ENCODE peak calls at places on chromosomes 2 and 18, in four cellular contexts. Q, D, G and E are unnamed samples.

GRCh38 chr2:88187038-88187676 is 17.0 kb downstream of the THNSL2 start:
- DNase-seq in Q (peak), D (no peak), G (peak), E (peak)

GRCh38 chr18:5237083-5237722 is 40.1 kb upstream of the AKAIN1 start:
- DNase-seq in Q (no peak), D (no peak), G (no peak), E (peak)

GRCh38 chr2:88666576-88666975 is 24.9 kb upstream of the RPIA start:
- DNase-seq in Q (no peak), D (no peak), G (no peak), E (no peak)

GRCh38 chr18:48952287-48953095 is 1.7 kb upstream of the SMAD7 start:
- DNase-seq in Q (peak), D (no peak), G (peak), E (no peak)

GRCh38 chr2:60512641-60513040 is 40.8 kb downstream of the BCL11A start:
- DNase-seq in Q (no peak), D (no peak), G (no peak), E (no peak)

GRCh38 chr2:10575566-10576300 is 114.0 kb downstream of the NOL10 start:
- DNase-seq in Q (no peak), D (no peak), G (no peak), E (no peak)

GRCh38 chr2:72155737-72156136 is 8.1 kb upstream of the CYP26B1 start:
- DNase-seq in Q (no peak), D (no peak), G (no peak), E (no peak)

GRCh38 chr2:165691615-165692014 is 102.4 kb downstream of the GALNT3 start:
- DNase-seq in Q (no peak), D (no peak), G (no peak), E (no peak)

GRCh38 chr18:10499230-10499629 is 26.6 kb upstream of the NAPG start:
- DNase-seq in Q (peak), D (no peak), G (no peak), E (no peak)

GRCh38 chr2:239375278-239376061 is 25.4 kb downstream of the HDAC4 start:
- DNase-seq in Q (no peak), D (no peak), G (no peak), E (no peak)

GRCh38 chr2:184305105-184305504 is 293.2 kb upstream of the ZNF804A start:
- DNase-seq in Q (no peak), D (no peak), G (no peak), E (no peak)

GRCh38 chr2:65706376-65706775 is 274.0 kb upstream of the SPRED2 start:
- DNase-seq in Q (no peak), D (no peak), G (no peak), E (no peak)

GRCh38 chr18:5868218-5868904 is 27.0 kb downstream of the TMEM200C start:
- DNase-seq in Q (peak), D (peak), G (peak), E (peak)

GRCh38 chr2:24621779-24622538 is 130.9 kb downstream of the NCOA1 start:
- DNase-seq in Q (no peak), D (no peak), G (no peak), E (no peak)

GRCh38 chr18:79542876-79543750 is 136.5 kb upstream of the CTDP1 start:
- DNase-seq in Q (no peak), D (no peak), G (no peak), E (no peak)

GRCh38 chr2:190637903-190638618 is 10.8 kb upstream of the NAB1 start:
- DNase-seq in Q (no peak), D (no peak), G (no peak), E (no peak)

GRCh38 chr2:61758991-61759390 is 94.9 kb downstream of the FAM161A start:
- DNase-seq in Q (peak), D (no peak), G (no peak), E (no peak)

GRCh38 chr2:136023416-136023815 is 38.0 kb upstream of the DARS1 start:
- DNase-seq in Q (peak), D (no peak), G (no peak), E (no peak)

GRCh38 chr2:218694405-218695145 is 16.1 kb upstream of the TTLL4 start:
- DNase-seq in Q (no peak), D (no peak), G (no peak), E (no peak)

GRCh38 chr2:97712693-97713295 is 582 bp upstream of the ZAP70 start:
- DNase-seq in Q (no peak), D (no peak), G (no peak), E (no peak)

GRCh38 chr2:170932166-170932565 is 3.1 kb downstream of the GORASP2 start:
- DNase-seq in Q (no peak), D (no peak), G (no peak), E (no peak)

GRCh38 chr2:170929686-170930050 is 615 bp downstream of the GORASP2 start:
- DNase-seq in Q (peak), D (no peak), G (no peak), E (no peak)

GRCh38 chr2:170928824-170929685 is at the start of gene GORASP2:
- DNase-seq in Q (peak), D (peak), G (peak), E (peak)

GRCh38 chr2:170928036-170928823 is 823 bp upstream of the GORASP2 start:
- DNase-seq in Q (peak), D (no peak), G (no peak), E (no peak)

DNA sequence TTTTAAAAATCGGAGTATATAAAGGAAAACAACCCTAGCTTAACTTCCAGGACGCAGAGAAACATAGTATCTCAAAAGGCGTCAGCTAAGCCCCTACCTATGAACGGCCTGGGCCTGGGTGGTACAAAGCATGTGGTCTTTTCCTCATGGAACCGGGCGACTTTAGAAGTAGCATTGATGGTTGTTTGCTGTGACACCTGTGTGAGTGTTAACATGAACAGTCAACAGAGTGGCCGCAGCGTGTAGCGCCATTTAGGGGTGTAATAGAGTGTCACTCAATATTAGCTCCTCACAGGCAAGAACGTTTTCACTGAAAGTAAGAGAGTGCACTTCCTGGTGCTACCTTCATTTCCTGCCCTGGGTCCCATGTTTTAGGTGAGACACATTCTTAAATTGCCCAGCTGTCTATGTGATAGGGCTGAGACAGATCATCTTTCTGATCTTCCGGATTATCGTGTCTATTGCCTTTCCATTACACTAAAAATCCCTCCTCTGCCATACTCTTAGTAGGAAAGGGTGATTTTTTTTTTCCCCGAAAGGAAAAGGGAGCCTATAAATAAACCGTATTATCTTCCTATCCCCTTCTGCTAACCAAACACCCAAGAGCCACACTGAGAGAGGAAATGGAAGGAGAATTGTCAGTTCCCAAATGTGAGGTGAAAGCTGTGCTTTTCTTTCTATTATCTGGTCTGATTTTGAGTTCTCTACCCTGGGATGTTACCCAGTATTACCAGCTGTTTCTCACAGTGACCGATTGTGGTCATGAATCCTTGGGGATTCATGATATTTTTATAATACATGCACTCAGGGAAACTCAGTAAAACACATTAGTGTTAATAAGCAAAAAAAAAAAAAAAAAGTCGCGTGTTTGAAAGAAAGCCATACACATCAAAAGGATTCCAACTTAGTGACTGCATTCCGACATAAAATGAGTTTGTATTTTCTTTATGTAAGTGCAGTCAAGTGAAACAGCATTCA is 1.4 kb downstream of the GORASP2 start:
- DNase-seq in Q (peak), D (peak), G (peak), E (peak)
- TF ChIP-seq POLR2AphosphoS5 in Q (no peak), D (peak), G (peak), E (peak)

GRCh38 chr2:17373736-17374135 is 144.5 kb downstream of the RAD51AP2 start:
- DNase-seq in Q (no peak), D (no peak), G (no peak), E (no peak)

GRCh38 chr2:17375262-17375661 is 143.0 kb downstream of the RAD51AP2 start:
- DNase-seq in Q (no peak), D (no peak), G (no peak), E (no peak)

GRCh38 chr2:17373041-17373440 is 145.2 kb downstream of the RAD51AP2 start:
- DNase-seq in Q (no peak), D (no peak), G (no peak), E (no peak)
- TF ChIP-seq SPI1 in Q (no peak), D (no peak), G (no peak), E (no peak)

GRCh38 chr2:107197601-107198000 is 311.6 kb upstream of the ST6GAL2 start:
- DNase-seq in Q (no peak), D (no peak), G (no peak), E (no peak)

DNA sequence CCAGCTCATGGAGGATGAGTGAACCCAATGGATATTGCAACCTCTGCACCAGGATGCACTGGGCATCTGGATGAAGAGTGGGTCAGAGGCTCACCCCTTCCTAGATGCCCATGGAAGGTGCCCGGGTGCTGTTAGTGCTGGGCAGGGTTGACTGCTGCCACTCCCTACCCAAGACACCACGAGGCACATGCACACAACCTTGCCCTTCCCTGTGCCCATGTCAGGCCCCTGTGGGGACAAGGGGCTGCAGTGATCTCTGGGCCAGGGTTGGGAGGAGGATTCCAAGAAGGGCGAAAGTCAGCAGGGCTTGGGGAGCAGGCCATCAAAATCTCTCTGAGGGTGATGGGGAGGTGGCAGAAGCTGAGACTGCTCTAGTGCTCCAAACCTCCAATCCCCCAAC is 309.7 kb upstream of the ST6GAL2 start:
- DNase-seq in Q (no peak), D (no peak), G (no peak), E (no peak)
- TF ChIP-seq POLR2AphosphoS5 in Q (no peak), D (no peak), G (no peak), E (no peak)

GRCh38 chr18:70333316-70333715 is 44.5 kb downstream of the SOCS6 start:
- DNase-seq in Q (no peak), D (no peak), G (no peak), E (no peak)
- TF ChIP-seq SPI1 in Q (no peak), D (no peak), G (no peak), E (no peak)

DNA sequence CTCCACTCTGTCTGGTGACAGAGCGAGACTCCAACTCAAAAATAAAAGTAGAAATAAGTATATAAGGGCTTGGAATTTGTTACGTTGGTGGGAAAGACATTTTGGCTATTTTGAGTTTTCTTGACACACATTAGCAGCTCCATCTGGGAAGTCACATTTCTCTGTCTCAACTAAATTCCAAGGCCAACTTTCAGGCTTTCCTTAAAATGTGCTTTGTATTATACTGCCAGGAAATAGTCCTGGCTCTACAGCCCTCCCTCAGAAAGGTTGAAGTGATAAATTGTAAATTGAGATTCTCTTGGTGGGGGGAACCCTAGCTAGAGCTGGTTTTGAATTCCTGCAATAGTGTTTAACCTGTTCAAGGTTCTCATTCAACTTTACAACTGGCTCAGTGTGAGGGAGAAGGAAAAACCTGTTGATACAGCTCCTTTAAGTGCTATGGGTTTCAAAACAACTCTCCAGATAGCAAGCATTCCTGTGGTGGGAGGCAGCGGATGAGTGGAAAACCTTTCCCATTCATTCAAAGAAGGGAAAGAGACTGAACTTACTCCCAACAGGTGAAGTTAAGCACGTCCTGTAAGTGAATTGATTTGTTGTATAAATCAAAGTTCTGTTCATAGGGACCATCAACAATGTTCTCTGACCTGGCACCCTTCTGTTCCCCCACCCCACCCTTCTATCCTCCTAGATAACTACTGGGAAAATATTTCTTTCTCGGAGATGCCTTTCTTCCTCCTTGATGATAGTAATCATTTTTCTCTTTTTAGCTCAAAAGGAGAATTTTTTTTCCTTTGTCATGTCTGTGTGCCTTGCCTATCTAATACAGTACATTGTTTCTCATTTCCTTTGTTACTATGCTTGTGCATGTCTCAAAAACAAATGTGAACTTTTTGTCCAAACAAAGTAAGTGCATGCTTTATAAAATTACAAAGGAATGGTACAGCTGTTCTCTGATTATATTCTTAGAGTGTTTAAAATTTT is 44.2 kb upstream of the SLC39A10 start:
- DNase-seq in Q (no peak), D (no peak), G (no peak), E (no peak)
- TF ChIP-seq POLR2AphosphoS5 in Q (no peak), D (no peak), G (no peak), E (no peak)

GRCh38 chr18:57301573-57302230 is 50.7 kb upstream of the ST8SIA3 start:
- DNase-seq in Q (no peak), D (no peak), G (no peak), E (no peak)
- TF ChIP-seq SPI1 in Q (no peak), D (no peak), G (no peak), E (no peak)

GRCh38 chr2:158723921-158724802 is 71.0 kb upstream of the DAPL1 start:
- DNase-seq in Q (no peak), D (no peak), G (peak), E (no peak)
- TF ChIP-seq POLR2AphosphoS5 in Q (no peak), D (no peak), G (no peak), E (no peak)

DNA sequence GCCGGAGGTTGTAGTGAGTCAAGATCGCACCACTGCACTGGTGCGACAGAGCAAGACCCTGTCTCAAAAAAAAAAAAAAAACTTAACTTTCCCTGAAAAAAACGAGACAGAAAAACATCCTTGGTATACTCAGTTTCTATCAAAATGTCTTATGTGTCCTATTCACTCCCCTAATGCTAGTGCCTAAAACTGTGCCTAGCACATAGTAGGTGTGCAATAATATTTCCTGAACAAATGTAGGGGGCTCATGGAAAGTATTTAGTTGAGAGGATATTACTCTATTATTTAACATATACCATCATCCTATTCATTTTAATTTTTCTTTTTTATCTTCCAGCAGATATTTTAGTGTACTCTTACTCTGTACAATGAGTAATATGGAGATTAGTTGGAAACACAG is 103.7 kb upstream of the CYP20A1 start:
- DNase-seq in Q (no peak), D (no peak), G (no peak), E (no peak)
- TF ChIP-seq SPI1 in Q (no peak), D (no peak), G (no peak), E (no peak)

DNA sequence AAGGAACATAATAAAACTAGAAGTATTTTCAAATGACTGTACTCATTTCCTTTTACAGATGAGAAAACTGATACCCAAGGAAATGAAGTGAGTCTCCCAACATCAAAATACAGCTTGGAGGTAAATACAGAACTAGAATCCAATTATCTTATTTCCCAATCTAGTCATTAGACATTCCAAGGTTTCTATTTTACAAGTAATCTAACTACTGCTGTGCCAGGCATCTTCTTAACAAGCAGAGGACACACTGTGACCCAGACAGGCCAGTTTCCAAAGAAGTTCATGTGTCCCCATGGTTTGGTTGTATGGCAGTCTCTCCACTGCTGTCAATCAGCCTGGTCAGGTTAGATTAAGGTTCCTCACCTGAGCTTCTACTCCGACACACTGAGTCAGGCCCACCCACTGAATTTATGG is 143.5 kb downstream of the THADA start:
- DNase-seq in Q (no peak), D (no peak), G (no peak), E (no peak)
- TF ChIP-seq POLR2AphosphoS5 in Q (no peak), D (no peak), G (no peak), E (no peak)